ENCODE peak calls at places on chromosomes 16 and 17, in four cellular contexts. Q is SK-N-SH, K is stomach, A is ovary. B is an unnamed sample. For H3K9me3 and H3K36me3, the result is how much of the 10 kb centered on the place peaks cover.

GRCh38 chr16:24858219-24859041 is 12.7 kb downstream of the SLC5A11 start:
- DNase-seq in Q (no peak), K (peak), A (peak), B (no peak)

GRCh38 chr16:2147981-2148671 is at the start of gene RAB26:
- DNase-seq in Q (peak), K (peak), A (peak), B (no peak)

GRCh38 chr16:74743668-74744299 is 30.8 kb downstream of the FA2H start:
- DNase-seq in Q (no peak), K (peak), A (no peak), B (peak)

GRCh38 chr17:43670645-43671074 is 8.9 kb upstream of the MEOX1 start:
- DNase-seq in Q (no peak), K (no peak), A (no peak), B (no peak)

GRCh38 chr17:73293480-73293911 is 18.3 kb downstream of the CDC42EP4 start:
- DNase-seq in Q (peak), K (peak), A (peak), B (no peak)

GRCh38 chr17:36545465-36546417 is 1.0 kb downstream of the GGNBP2 start:
- DNase-seq in Q (peak), K (peak), A (peak), B (peak)

GRCh38 chr16:24538756-24539294 is 541 bp upstream of the RBBP6 start:
- DNase-seq in Q (no peak), K (peak), A (no peak), B (no peak)

GRCh38 chr17:27895110-27895895 is 2.1 kb upstream of the LYRM9 start:
- DNase-seq in Q (no peak), K (no peak), A (no peak), B (no peak)

GRCh38 chr17:77521076-77521475 is 380.3 kb downstream of the SEC14L1 start:
- DNase-seq in Q (no peak), K (no peak), A (no peak), B (no peak)

GRCh38 chr16:17275989-17276530 is 194.7 kb downstream of the XYLT1 start:
- DNase-seq in Q (no peak), K (no peak), A (no peak), B (no peak)

GRCh38 chr17:35808240-35808961 is 883 bp upstream of the TAF15 start:
- DNase-seq in Q (no peak), K (no peak), A (no peak), B (peak)

GRCh38 chr16:29680180-29680598 is 1.2 kb downstream of the QPRT start:
- DNase-seq in Q (no peak), K (no peak), A (no peak), B (no peak)

DNA sequence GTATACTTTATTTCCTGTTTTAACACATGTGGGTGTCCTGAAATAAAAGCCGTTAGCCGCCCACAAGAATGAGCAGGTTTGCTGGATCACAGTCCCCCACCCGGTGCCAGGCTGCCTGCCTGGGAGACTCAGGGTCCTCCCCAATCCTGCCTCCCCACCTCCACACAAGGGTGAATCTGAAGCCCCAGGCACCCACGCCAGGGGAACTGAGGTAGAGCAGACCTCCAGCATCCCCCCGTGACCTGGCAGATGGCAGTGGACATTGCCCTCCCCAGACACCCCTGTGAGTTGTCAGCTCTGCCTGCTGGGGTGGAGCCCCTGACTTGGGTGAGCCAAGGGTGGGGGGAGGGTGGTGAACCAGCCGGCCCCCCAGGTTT is 114.8 kb downstream of the METRNL start:
- DNase-seq in Q (no peak), K (no peak), A (peak), B (no peak)
- H3K9me3 ChIP-seq in Q (under half), K (under half), A (under half), B (under half)

GRCh38 chr16:85911531-85911930 is 12.6 kb downstream of the IRF8 start:
- DNase-seq in Q (no peak), K (no peak), A (no peak), B (no peak)

GRCh38 chr16:85908444-85908843 is 9.5 kb downstream of the IRF8 start:
- DNase-seq in Q (no peak), K (no peak), A (no peak), B (no peak)

GRCh38 chr16:85910073-85910853 is 11.3 kb downstream of the IRF8 start:
- DNase-seq in Q (no peak), K (no peak), A (no peak), B (no peak)

GRCh38 chr16:85910854-85911247 is 11.9 kb downstream of the IRF8 start:
- DNase-seq in Q (no peak), K (no peak), A (no peak), B (no peak)

GRCh38 chr16:85908889-85909584 is 10.1 kb downstream of the IRF8 start:
- DNase-seq in Q (no peak), K (no peak), A (no peak), B (no peak)
- H3K36me3 ChIP-seq in Q (under half), K (under half), A (under half), B (under half)

DNA sequence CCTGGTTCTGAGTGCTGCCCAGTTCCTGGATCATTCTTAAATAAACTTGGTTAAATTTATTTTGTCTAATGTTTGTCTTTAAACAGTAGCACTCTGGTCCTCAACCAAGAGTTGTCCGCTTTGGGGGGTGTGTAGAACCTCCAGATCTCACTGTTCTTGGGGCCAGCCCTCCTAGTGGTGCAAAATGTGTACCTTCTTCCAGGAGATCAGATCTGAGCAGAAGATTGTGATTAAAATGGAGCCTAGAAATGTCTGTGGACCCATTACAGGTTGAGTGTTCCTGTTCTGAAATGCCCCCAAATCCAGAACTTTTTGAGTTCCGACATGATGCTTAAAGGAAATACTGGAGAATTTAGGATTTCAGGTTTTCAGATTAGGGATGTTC is 46.0 kb upstream of the CLEC18A start:
- DNase-seq in Q (no peak), K (no peak), A (no peak), B (no peak)
- TF ChIP-seq CTCF in Q (no peak), K (no peak), A (no peak), B (no peak)

GRCh38 chr17:9702916-9703780 is 57.8 kb downstream of the USP43 start:
- DNase-seq in Q (no peak), K (no peak), A (no peak), B (no peak)
- H3K9me3 ChIP-seq in Q (under half), K (under half), A (under half), B (under half)